ENCODE peak calls at places on chromosomes 1 and 21, in eight cellular contexts. P, J, W, X, L, F, Z and T are unnamed samples.
A peak's percentile ranks its signal among the peaks of the same experiment; 100 is the strongest.

GRCh38 chr1:165933446-165934170 is 106.2 kb downstream of the UCK2 start:
- DNase-seq in W (no peak), J (no peak), X (peak; percentile 38), F (no peak), Z (no peak), L (no peak), P (no peak), T (no peak)

GRCh38 chr1:175376194-175376593 is 183.6 kb upstream of the KIAA0040 start:
- DNase-seq in L (peak; percentile 57), F (peak; percentile 44), X (peak; percentile 67), J (no peak), P (peak; percentile 3), Z (no peak), W (peak; percentile 3), T (no peak)

GRCh38 chr1:116033322-116033721 is 57.0 kb downstream of the SLC22A15 start:
- DNase-seq in Z (no peak), P (no peak), F (no peak), W (no peak), J (no peak), L (no peak), X (no peak), T (no peak)

GRCh38 chr1:200314085-200314750 is 95.6 kb downstream of the ZNF281 start:
- DNase-seq in J (no peak), X (no peak), L (no peak), W (peak; percentile 51), F (no peak), Z (peak; percentile 67), P (peak; percentile 41), T (no peak)

GRCh38 chr1:1360511-1361169 is 2.3 kb upstream of the MXRA8 start:
- DNase-seq in Z (peak; percentile 96), P (peak; percentile 92), L (no peak), F (peak; percentile 47), W (peak; percentile 92), J (peak; percentile 93), X (no peak), T (peak; percentile 8)

GRCh38 chr1:208714356-208714755 is 470.2 kb upstream of the PLXNA2 start:
- DNase-seq in W (no peak), F (no peak), L (no peak), X (no peak), Z (no peak), J (no peak), P (no peak), T (no peak)

GRCh38 chr1:7528386-7529031 is 242.6 kb upstream of the VAMP3 start:
- DNase-seq in J (no peak), P (no peak), F (no peak), Z (no peak), X (no peak), W (peak; percentile 14), L (no peak), T (no peak)

GRCh38 chr1:94501925-94502324 is 39.6 kb downstream of the F3 start:
- DNase-seq in X (no peak), Z (no peak), P (no peak), L (no peak), W (no peak), F (no peak), J (no peak), T (no peak)

GRCh38 chr21:15841856-15842564 is 112.2 kb downstream of the USP25 start:
- DNase-seq in Z (peak; percentile 72), P (peak; percentile 80), J (no peak), X (no peak), W (peak; percentile 56), L (no peak), F (no peak), T (no peak)

GRCh38 chr1:70486676-70487470 is 75.8 kb downstream of the CTH start:
- DNase-seq in P (peak; percentile 91), J (no peak), W (peak; percentile 88), X (no peak), L (no peak), Z (peak; percentile 79), F (no peak), T (no peak)

GRCh38 chr21:45574081-45574501 is 31.9 kb upstream of the SLC19A1 start:
- DNase-seq in J (peak; percentile 74), Z (no peak), P (no peak), F (peak; percentile 6), W (no peak), X (no peak), L (no peak), T (no peak)

GRCh38 chr21:44378646-44379581 is 25.5 kb downstream of the TRPM2 start:
- DNase-seq in W (no peak), P (no peak), F (no peak), J (no peak), Z (no peak), L (no peak), X (no peak), T (no peak)

GRCh38 chr1:172946814-172947507 is 103.8 kb downstream of the TNFSF18 start:
- DNase-seq in J (no peak), F (no peak), Z (peak; percentile 47), P (no peak), X (no peak), L (no peak), W (peak; percentile 64), T (no peak)

GRCh38 chr1:181152892-181153633 is 64.6 kb downstream of the IER5 start:
- DNase-seq in Z (no peak), F (peak; percentile 80), P (peak; percentile 75), X (peak; percentile 62), L (peak; percentile 96), W (peak; percentile 92), J (peak; percentile 81), T (no peak)

GRCh38 chr1:62159940-62160348 is 34.7 kb upstream of the L1TD1 start:
- DNase-seq in L (no peak), J (no peak), X (no peak), Z (no peak), F (no peak), P (no peak), W (no peak), T (no peak)

GRCh38 chr1:150887018-150887417 is at the start of gene CTXND2:
- DNase-seq in Z (no peak), P (peak; percentile 5), X (peak; percentile 8), J (no peak), F (no peak), L (no peak), W (peak; percentile 12), T (no peak)

GRCh38 chr1:39490596-39491145 is 765 bp upstream of the BMP8A start:
- DNase-seq in X (peak; percentile 62), J (no peak), L (no peak), P (no peak), F (peak; percentile 26), W (no peak), Z (no peak), T (no peak)

GRCh38 chr1:55632058-55632457 is 416.9 kb upstream of the USP24 start:
- DNase-seq in P (peak; percentile 40), W (no peak), F (no peak), X (no peak), Z (peak; percentile 53), L (no peak), J (no peak), T (no peak)

GRCh38 chr1:100989306-100990077 is 36.1 kb downstream of the DPH5 start:
- DNase-seq in W (peak; percentile 80), X (no peak), L (no peak), J (no peak), P (peak; percentile 83), Z (peak; percentile 89), F (no peak), T (no peak)

DNA sequence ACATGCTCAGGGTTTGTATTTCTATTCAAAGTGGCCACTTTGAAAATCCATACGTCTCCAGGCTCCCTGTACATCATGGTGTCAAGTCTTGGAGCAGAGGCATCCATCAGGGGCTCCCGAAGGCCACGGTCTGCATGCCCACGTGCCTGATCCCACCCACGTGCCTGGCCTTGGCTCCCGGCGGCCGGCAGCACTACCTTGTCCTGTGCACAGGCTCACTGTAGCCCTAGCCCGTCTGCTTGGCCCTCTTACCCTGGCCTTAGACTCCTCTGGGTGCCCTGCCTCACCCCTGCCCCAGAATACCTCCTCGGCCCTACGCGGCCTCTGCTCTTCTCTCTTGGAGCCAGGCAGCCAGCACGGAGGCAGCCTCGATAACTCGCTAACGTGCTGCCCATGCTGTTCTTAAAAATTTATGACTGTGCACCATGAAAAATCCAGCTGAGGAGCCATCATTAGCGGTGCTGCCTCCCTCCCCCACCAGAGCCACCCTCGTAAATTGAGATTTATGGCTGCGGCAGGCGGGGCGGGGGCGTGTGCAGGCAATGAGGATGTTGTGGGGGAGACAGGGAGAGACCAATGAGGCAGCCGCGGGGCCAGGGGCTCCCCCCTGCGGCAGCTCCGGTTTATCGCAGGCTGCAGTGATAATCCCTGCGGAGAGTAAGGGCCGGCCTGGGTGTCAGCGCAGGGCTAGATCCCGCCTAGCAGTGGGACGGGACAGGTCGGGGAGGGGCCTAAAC is 24.6 kb downstream of the DMAP1 start:
- DNase-seq in P (peak; percentile 34), L (peak; percentile 95), Z (peak; percentile 6), W (peak; percentile 18), X (peak; percentile 93), F (peak; percentile 91), J (no peak), T (peak; percentile 48)
- TF ChIP-seq CTCF in P (peak; percentile 73), L (peak; percentile 92), Z (peak; percentile 68), W (peak; percentile 82), X (peak; percentile 75), F (peak; percentile 93), J (peak; percentile 42), T (peak; percentile 73)

GRCh38 chr1:202957733-202958543 is at the start of gene ADIPOR1:
- DNase-seq in P (peak; percentile 83), L (peak; percentile 99), J (peak; percentile 96), F (peak; percentile 99), Z (peak; percentile 78), X (peak; percentile 94), W (peak; percentile 73), T (peak; percentile 86)
- TF ChIP-seq CTCF in P (no peak), L (peak; percentile 3), J (peak; percentile 34), F (peak; percentile 51), Z (peak; percentile 66), X (no peak), W (no peak), T (peak; percentile 44)

DNA sequence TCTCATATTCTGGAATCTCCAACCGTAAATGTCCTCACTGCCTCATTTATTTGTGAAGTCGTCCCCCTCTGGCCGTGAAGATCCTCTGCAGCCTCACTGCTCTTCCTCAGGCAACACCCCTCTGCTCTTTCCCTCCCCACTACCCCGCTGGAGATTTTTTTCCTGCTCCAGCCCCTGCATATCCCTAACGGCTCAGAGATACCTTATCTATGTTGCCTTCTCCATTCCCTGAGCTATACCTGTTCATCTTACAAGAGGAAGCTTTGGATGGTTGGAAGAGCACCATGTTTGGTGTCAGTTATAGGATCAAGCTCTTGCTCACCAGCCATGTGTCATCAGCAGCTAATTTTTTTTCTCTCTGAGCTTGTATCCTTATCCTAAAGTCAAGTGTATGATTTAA is 26.4 kb downstream of the LRRC8B start:
- DNase-seq in L (peak; percentile 63), Z (no peak), W (no peak), J (no peak), X (peak; percentile 53), F (no peak), P (no peak), T (no peak)
- TF ChIP-seq CTCF in L (peak; percentile 47), Z (no peak), W (no peak), J (no peak), X (peak; percentile 9), F (no peak), P (no peak), T (no peak)

DNA sequence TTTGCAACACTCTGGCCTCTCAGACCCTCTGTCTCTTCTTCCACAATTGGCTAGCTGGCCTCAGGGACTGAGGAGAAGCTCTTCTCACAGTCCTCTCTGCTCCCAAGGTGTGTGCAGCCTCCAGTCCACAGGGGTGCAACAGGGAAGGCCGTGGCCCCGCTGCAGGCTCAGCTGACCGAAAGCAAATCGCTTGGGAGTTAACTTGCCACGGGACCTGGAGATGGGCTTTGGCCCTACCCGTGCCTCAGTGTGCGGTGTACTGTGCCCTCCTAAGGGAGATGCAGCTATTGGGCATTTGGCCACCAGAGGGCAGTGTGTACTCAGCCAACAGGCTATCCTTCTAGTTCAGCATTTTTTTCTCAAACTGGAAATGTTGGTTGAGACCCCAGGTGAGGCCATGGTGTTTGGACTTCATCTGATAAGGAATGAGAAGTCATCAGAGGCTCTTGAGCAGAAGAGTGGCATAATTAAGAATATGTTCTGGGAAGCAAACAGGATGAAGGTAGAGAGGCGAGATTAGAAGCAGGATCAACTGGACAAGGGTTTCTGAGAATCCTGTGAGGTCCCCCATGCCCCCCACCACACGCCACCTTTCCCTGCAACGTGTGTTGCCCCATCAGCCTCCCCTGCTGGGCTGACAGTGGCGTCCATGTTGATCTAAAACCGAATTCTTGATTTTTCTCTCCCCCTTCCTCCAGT is 42.5 kb upstream of the TMEM125 start:
- DNase-seq in F (peak; percentile 85), L (peak; percentile 82), P (peak; percentile 62), X (peak; percentile 96), Z (peak; percentile 55), W (peak; percentile 68), J (peak; percentile 88), T (peak; percentile 91)
- TF ChIP-seq CTCF in F (peak; percentile 91), L (peak; percentile 90), P (peak; percentile 93), X (peak; percentile 95), Z (peak; percentile 99), W (peak; percentile 95), J (peak; percentile 88), T (peak; percentile 98)